ENCODE peak calls at places on chromosome 3, in ten cellular contexts. S, D, M, L, O, K, Z, G, V and H are unnamed samples.

GRCh38 chr3:139937674-139938279 is 2.8 kb downstream of the CLSTN2 start:
- DNase-seq in V (peak; percentile 56), O (no peak), L (peak; percentile 66), Z (peak; percentile 74), G (peak; percentile 65), M (peak; percentile 53), S (peak; percentile 62), K (peak; percentile 1), D (peak; percentile 54), H (peak; percentile 56)

GRCh38 chr3:100975714-100976113 is 17.5 kb downstream of the ABI3BP start:
- DNase-seq in M (no peak), S (no peak), Z (no peak), O (no peak), L (no peak), V (no peak), D (no peak), K (no peak), G (no peak), H (no peak)

GRCh38 chr3:47009225-47010049 is 30.0 kb downstream of the NBEAL2 start:
- DNase-seq in L (peak; percentile 90), V (peak; percentile 96), Z (peak; percentile 95), K (peak; percentile 80), G (peak; percentile 96), O (peak; percentile 95), S (peak; percentile 97), M (peak; percentile 83), D (peak; percentile 88), H (peak; percentile 95)

GRCh38 chr3:149291178-149291577 is 42.3 kb downstream of the TM4SF18 start:
- DNase-seq in V (no peak), S (no peak), L (peak; percentile 41), D (no peak), Z (no peak), O (no peak), K (no peak), M (no peak), G (no peak), H (no peak)

GRCh38 chr3:139263798-139264197 is 80.0 kb upstream of the MRPS22 start:
- DNase-seq in L (no peak), V (no peak), O (peak; percentile 14), D (no peak), Z (no peak), M (no peak), G (no peak), K (no peak), S (no peak), H (no peak)

GRCh38 chr3:185172086-185173049 is 19.5 kb upstream of the C3orf70 start:
- DNase-seq in S (no peak), L (no peak), G (no peak), O (no peak), V (no peak), D (no peak), M (no peak), Z (no peak), K (no peak), H (no peak)

GRCh38 chr3:148737104-148737525 is 39.4 kb downstream of the AGTR1 start:
- DNase-seq in V (no peak), D (peak; percentile 84), L (peak; percentile 32), M (no peak), K (no peak), Z (no peak), S (peak; percentile 24), O (no peak), G (peak; percentile 78), H (peak; percentile 44)

GRCh38 chr3:107063351-107063750 is 313.9 kb upstream of the CCDC54 start:
- DNase-seq in V (no peak), Z (no peak), L (peak; percentile 51), D (peak; percentile 38), O (no peak), M (no peak), G (no peak), S (peak; percentile 25), K (no peak), H (no peak)

GRCh38 chr3:52681610-52682009 is 4.1 kb downstream of the PBRM1 start:
- DNase-seq in K (no peak), M (no peak), O (no peak), D (no peak), V (no peak), L (no peak), S (no peak), G (no peak), Z (no peak), H (no peak)

GRCh38 chr3:161854232-161854771 is 357.7 kb downstream of the OTOL1 start:
- DNase-seq in D (peak; percentile 89), V (no peak), L (peak; percentile 85), Z (peak; percentile 87), S (peak; percentile 75), O (no peak), M (peak; percentile 89), K (peak; percentile 11), G (peak; percentile 87), H (peak; percentile 47)

GRCh38 chr3:55423888-55424287 is 63.2 kb downstream of the WNT5A start:
- DNase-seq in K (no peak), G (no peak), S (peak; percentile 6), V (no peak), D (no peak), Z (no peak), O (no peak), L (no peak), M (no peak), H (no peak)

GRCh38 chr3:4421121-4421520 is 45.9 kb downstream of the SUMF1 start:
- DNase-seq in V (no peak), G (no peak), K (no peak), D (peak; percentile 90), M (peak; percentile 80), S (peak; percentile 46), O (no peak), L (peak; percentile 88), Z (no peak), H (peak; percentile 47)

GRCh38 chr3:177379045-177379444 is 181.8 kb upstream of the TBL1XR1 start:
- DNase-seq in V (no peak), K (no peak), Z (no peak), G (no peak), M (no peak), O (no peak), L (no peak), D (no peak), S (no peak), H (no peak)

GRCh38 chr3:189822726-189823125 is 191.5 kb downstream of the TP63 start:
- DNase-seq in K (no peak), D (no peak), Z (no peak), M (no peak), G (no peak), V (no peak), O (no peak), S (no peak), L (no peak), H (no peak)

GRCh38 chr3:62201438-62202035 is 171.8 kb downstream of the FEZF2 start:
- DNase-seq in G (peak; percentile 38), S (peak; percentile 54), K (no peak), V (no peak), L (peak; percentile 63), Z (no peak), D (peak; percentile 52), M (peak; percentile 57), O (no peak), H (peak; percentile 39)
- TF ChIP-seq CTCF in G (peak; percentile 71), S (peak; percentile 60), K (peak; percentile 61), V (peak; percentile 39), L (peak; percentile 45), Z (peak; percentile 86), D (peak; percentile 59), M (peak; percentile 54), O (peak; percentile 35), H (peak; percentile 59)

GRCh38 chr3:40780341-40780800 is 255.6 kb downstream of the ZNF621 start:
- DNase-seq in S (peak; percentile 85), V (peak; percentile 85), L (peak; percentile 58), Z (no peak), G (peak; percentile 14), K (no peak), D (peak; percentile 30), O (no peak), M (peak; percentile 47), H (no peak)
- H3K4me3 ChIP-seq in S (no peak overlapping the region), V (peak overlapping the region; percentile 52), L (no peak overlapping the region), Z (no peak overlapping the region), G (no peak overlapping the region), K (no peak overlapping the region), D (no peak overlapping the region), O (no peak overlapping the region), M (no peak overlapping the region), H (no peak overlapping the region)

DNA sequence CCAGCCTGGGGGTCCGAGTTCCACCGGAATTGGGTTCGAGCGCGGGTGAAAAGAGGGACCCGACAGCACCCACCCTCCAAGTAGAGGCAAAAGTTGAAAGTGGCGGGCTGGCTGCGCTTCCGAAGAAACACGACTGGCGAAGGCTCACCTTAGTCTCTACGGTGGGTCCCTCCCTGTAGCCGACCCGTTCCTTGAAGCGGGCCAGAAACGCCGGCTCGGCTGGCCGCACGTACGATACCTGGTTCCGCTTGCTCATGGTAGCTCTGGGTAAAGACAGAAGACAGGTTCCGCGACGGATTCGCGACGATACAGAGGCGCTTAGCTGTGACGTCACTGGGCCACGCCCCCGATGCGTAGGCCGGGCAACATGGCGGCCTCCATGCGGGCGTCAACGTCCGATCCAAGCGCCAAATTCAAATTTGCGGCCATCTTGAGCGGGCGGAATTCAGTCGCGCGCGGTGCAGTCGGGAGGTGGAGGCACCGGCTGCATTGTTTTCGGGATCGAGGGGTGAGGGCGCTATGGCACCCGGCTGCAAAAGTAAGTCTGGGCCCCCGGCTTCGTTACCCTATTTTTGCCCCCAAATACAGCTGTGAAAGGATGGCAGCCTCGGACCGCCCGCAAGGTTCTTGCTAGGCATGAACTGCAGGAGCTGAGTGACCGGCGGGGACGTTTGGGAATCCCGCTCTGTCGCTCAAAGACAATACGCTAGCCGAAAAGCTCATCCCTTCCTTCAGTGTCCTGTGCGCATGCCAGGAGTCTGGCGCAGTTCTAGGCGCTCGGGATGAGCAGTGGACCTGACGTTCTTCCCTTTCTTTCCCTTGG is at the start of the genes KIAA1143 and KIF15:
- DNase-seq in S (peak; percentile 97), G (peak; percentile 98), O (peak; percentile 98), Z (peak; percentile 98), M (peak; percentile 92), K (peak; percentile 85), D (peak; percentile 95), V (peak; percentile 98), L (peak; percentile 96), H (peak; percentile 96)
- TF ChIP-seq CTCF in S (no peak), G (no peak), O (no peak), Z (no peak), M (peak; percentile 8), K (no peak), D (no peak), V (no peak), L (no peak), H (no peak)

GRCh38 chr3:134370611-134371451 is 3.4 kb downstream of the AMOTL2 start:
- DNase-seq in D (no peak), V (peak; percentile 63), O (peak; percentile 70), G (no peak), M (no peak), L (no peak), K (no peak), Z (peak; percentile 67), S (no peak), H (no peak)
- H3K4me3 ChIP-seq in D (no peak overlapping the region), V (peak overlapping the region; percentile 86), O (peak overlapping the region; percentile 51), G (no peak overlapping the region), M (no peak overlapping the region), L (peak overlapping the region; percentile 21), K (peak overlapping the region; percentile 98), Z (peak overlapping the region; percentile 88), S (no peak overlapping the region), H (peak overlapping the region; percentile 93)